ENCODE peak calls at places on chromosomes 16 and 17, in eight cellular contexts. W, F, I, N, B, K, U and J are unnamed samples. For H3K36me3 and H3K4me1, the result is how much of the 10 kb centered on the place peaks cover.

GRCh38 chr17:6756425-6757012 is 673 bp downstream of the XAF1 start:
- DNase-seq in W (no peak), I (peak), F (no peak), U (no peak), K (peak), N (no peak), B (no peak), J (no peak)

GRCh38 chr16:83899272-83899897 is 470 bp downstream of the MLYCD start:
- DNase-seq in I (peak), B (peak), W (no peak), N (peak), F (no peak), U (peak), K (peak), J (peak)

GRCh38 chr16:20866161-20866772 is 33.9 kb downstream of the DCUN1D3 start:
- DNase-seq in W (no peak), I (no peak), U (no peak), F (no peak), B (peak), K (no peak), N (peak), J (peak)

GRCh38 chr16:81530296-81530721 is 85.7 kb downstream of the CMIP start:
- DNase-seq in N (peak), K (no peak), W (peak), U (no peak), I (no peak), F (no peak), B (no peak), J (no peak)

GRCh38 chr17:5565808-5566207 is 18.5 kb downstream of the NLRP1 start:
- DNase-seq in N (no peak), W (no peak), B (no peak), I (no peak), U (no peak), K (no peak), F (no peak), J (no peak)

GRCh38 chr16:58114827-58115825 is 14.1 kb downstream of the CFAP20 start:
- DNase-seq in N (no peak), K (no peak), I (no peak), B (no peak), U (no peak), F (no peak), W (no peak), J (no peak)

GRCh38 chr17:81123052-81124048 is 42.0 kb upstream of the PVALEF start:
- DNase-seq in N (no peak), I (no peak), F (no peak), K (no peak), U (no peak), W (no peak), B (no peak), J (no peak)

GRCh38 chr16:15404792-15405191 is 9.2 kb downstream of the MPV17L start:
- DNase-seq in W (peak), F (no peak), I (no peak), N (no peak), B (no peak), U (no peak), K (peak), J (no peak)

GRCh38 chr16:67435758-67436164 is 4.8 kb downstream of the HSD11B2 start:
- DNase-seq in U (no peak), I (no peak), W (no peak), K (no peak), N (no peak), F (no peak), B (no peak), J (no peak)

GRCh38 chr16:67537270-67537635 is 8.6 kb downstream of the RIPOR1 start:
- DNase-seq in F (no peak), I (peak), B (peak), U (peak), W (no peak), K (peak), N (peak), J (no peak)

GRCh38 chr16:86846136-86846535 is 267.8 kb downstream of the FOXL1 start:
- DNase-seq in W (no peak), F (no peak), I (no peak), K (no peak), U (no peak), B (no peak), N (no peak), J (no peak)

GRCh38 chr17:74825003-74825627 is 34.6 kb downstream of the GRIN2C start:
- DNase-seq in W (no peak), U (no peak), F (no peak), N (no peak), I (no peak), B (no peak), K (no peak), J (no peak)

GRCh38 chr17:80948091-80948960 is 43.3 kb upstream of the CHMP6 start:
- DNase-seq in N (no peak), I (peak), B (no peak), K (no peak), W (no peak), F (no peak), U (no peak), J (no peak)

GRCh38 chr16:56623637-56624036 is 1.9 kb upstream of the MT1E start:
- DNase-seq in B (no peak), F (no peak), I (no peak), N (no peak), U (no peak), W (no peak), K (no peak), J (no peak)

GRCh38 chr17:66175892-66176291 is 16.0 kb downstream of the CEP112 start:
- DNase-seq in U (no peak), N (no peak), B (no peak), F (no peak), W (no peak), I (no peak), K (no peak), J (no peak)

GRCh38 chr17:62895650-62896301 is 70.3 kb upstream of the TANC2 start:
- DNase-seq in B (no peak), U (no peak), K (no peak), W (no peak), F (no peak), N (peak), I (no peak), J (no peak)

GRCh38 chr17:34117332-34117731 is 137.8 kb upstream of the CCL2 start:
- DNase-seq in I (no peak), N (no peak), U (no peak), B (no peak), K (no peak), F (no peak), W (no peak), J (no peak)

GRCh38 chr17:8966926-8967325 is 1.4 kb upstream of the PIK3R5 start:
- DNase-seq in I (no peak), W (no peak), U (no peak), F (no peak), K (no peak), N (no peak), B (no peak), J (no peak)

GRCh38 chr16:89522287-89522686 is 14.1 kb downstream of the SPG7 start:
- DNase-seq in K (no peak), I (no peak), U (no peak), F (no peak), B (no peak), W (no peak), N (no peak), J (no peak)

GRCh38 chr17:48123111-48123510 is 15.5 kb downstream of the SNX11 start:
- DNase-seq in B (no peak), F (no peak), N (no peak), W (no peak), K (no peak), I (no peak), U (peak), J (no peak)

GRCh38 chr16:67538666-67539101 is 10.1 kb downstream of the RIPOR1 start:
- DNase-seq in B (no peak), W (no peak), N (no peak), I (no peak), K (no peak), U (peak), F (no peak), J (no peak)

GRCh38 chr17:42193216-42194132 is 820 bp downstream of the GHDC start:
- DNase-seq in W (no peak), B (no peak), K (no peak), U (peak), F (no peak), N (no peak), I (peak), J (no peak)

GRCh38 chr16:83068686-83069085 is 441.9 kb downstream of the CDH13 start:
- DNase-seq in K (no peak), F (no peak), B (no peak), N (no peak), I (no peak), W (no peak), U (no peak), J (no peak)

GRCh38 chr17:7084058-7084457 is 4.0 kb upstream of the CLEC10A start:
- DNase-seq in I (no peak), N (no peak), U (no peak), B (no peak), W (no peak), K (no peak), F (no peak), J (no peak)

GRCh38 chr17:9839433-9839832 is 13.7 kb downstream of the GLP2R start:
- DNase-seq in W (no peak), N (no peak), I (no peak), B (no peak), F (no peak), K (no peak), U (peak), J (no peak)

GRCh38 chr16:28596840-28597691 is at the start of gene SULT1A2:
- DNase-seq in F (no peak), W (peak), B (peak), I (no peak), U (peak), K (no peak), N (peak), J (peak)

GRCh38 chr17:81348097-81349055 is 46.9 kb upstream of the BAHCC1 start:
- DNase-seq in B (no peak), N (peak), W (no peak), F (no peak), I (no peak), K (no peak), U (no peak), J (peak)

GRCh38 chr17:49928126-49928800 is 40.7 kb upstream of the DLX4 start:
- DNase-seq in N (no peak), B (no peak), K (no peak), W (no peak), I (peak), U (no peak), F (no peak), J (no peak)

GRCh38 chr17:49930880-49931279 is 38.1 kb upstream of the DLX4 start:
- DNase-seq in W (no peak), F (no peak), I (no peak), U (no peak), N (no peak), K (no peak), B (no peak), J (no peak)

GRCh38 chr17:49926886-49927285 is 42.1 kb upstream of the DLX4 start:
- DNase-seq in I (peak), W (no peak), K (no peak), F (no peak), B (no peak), U (no peak), N (no peak), J (peak)

GRCh38 chr17:49931416-49931815 is 37.6 kb upstream of the DLX4 start:
- DNase-seq in F (no peak), K (no peak), N (no peak), B (no peak), U (no peak), I (no peak), W (no peak), J (no peak)

GRCh38 chr17:49928826-49929475 is 40.0 kb upstream of the DLX4 start:
- DNase-seq in N (no peak), K (no peak), W (no peak), F (no peak), B (no peak), U (no peak), I (no peak), J (no peak)
- TF ChIP-seq CTCF in N (no peak), K (no peak), W (no peak), F (no peak), B (no peak), U (no peak), I (no peak), J (no peak)

DNA sequence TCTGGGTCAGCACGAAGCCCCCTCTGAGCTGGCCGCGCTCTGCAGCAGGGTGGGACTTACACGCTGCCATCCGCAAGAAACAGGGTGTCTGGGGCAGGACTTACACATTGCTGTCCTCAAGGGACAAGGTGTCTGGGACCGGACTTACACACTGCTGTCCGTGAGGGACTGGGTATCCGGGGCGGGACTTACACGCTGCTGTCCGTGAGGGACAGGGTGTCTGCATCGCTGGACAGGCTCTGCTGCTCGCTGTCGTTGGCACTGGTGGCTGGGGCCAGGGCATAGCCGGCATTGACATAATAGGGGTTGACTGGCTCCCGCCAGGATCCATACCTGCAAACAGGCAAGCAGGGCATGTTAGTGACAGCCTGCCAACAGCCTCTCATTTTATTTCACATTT is 31.4 kb downstream of the PDIA2 start:
- DNase-seq in K (no peak), I (no peak), U (no peak), F (no peak), N (no peak), B (no peak), W (no peak), J (no peak)
- H3K36me3 ChIP-seq in K (under half), I (half or more), U (under half), F (under half), N (under half), B (under half), W (under half), J (under half)

GRCh38 chr17:39629894-39630293 is 3.1 kb downstream of the PPP1R1B start:
- DNase-seq in U (no peak), N (no peak), B (no peak), F (no peak), K (no peak), I (no peak), W (no peak), J (no peak)
- H3K4me1 ChIP-seq in U (half or more), N (under half), B (under half), F (under half), K (under half), I (under half), W (under half), J (under half)

GRCh38 chr17:21058098-21058893 is 15.5 kb upstream of the USP22 start:
- DNase-seq in B (no peak), K (no peak), W (no peak), U (no peak), F (no peak), N (no peak), I (no peak), J (no peak)
- TF ChIP-seq CTCF in B (peak), K (no peak), W (no peak), U (no peak), F (no peak), N (no peak), I (no peak), J (no peak)

GRCh38 chr17:28911411-28912045 is 8.6 kb upstream of the DHRS13 start:
- DNase-seq in W (no peak), I (no peak), N (no peak), U (no peak), B (no peak), K (no peak), F (no peak), J (no peak)

GRCh38 chr17:28910534-28910933 is 7.7 kb upstream of the DHRS13 start:
- DNase-seq in N (no peak), K (no peak), U (no peak), W (no peak), B (no peak), F (no peak), I (no peak), J (no peak)

GRCh38 chr17:28912281-28912937 is 9.5 kb upstream of the DHRS13 start:
- DNase-seq in W (no peak), I (no peak), N (no peak), B (no peak), K (no peak), U (peak), F (no peak), J (no peak)

GRCh38 chr17:28916302-28916934 is 13.5 kb upstream of the DHRS13 start:
- DNase-seq in W (no peak), I (no peak), B (peak), N (peak), U (peak), F (no peak), K (no peak), J (no peak)

DNA sequence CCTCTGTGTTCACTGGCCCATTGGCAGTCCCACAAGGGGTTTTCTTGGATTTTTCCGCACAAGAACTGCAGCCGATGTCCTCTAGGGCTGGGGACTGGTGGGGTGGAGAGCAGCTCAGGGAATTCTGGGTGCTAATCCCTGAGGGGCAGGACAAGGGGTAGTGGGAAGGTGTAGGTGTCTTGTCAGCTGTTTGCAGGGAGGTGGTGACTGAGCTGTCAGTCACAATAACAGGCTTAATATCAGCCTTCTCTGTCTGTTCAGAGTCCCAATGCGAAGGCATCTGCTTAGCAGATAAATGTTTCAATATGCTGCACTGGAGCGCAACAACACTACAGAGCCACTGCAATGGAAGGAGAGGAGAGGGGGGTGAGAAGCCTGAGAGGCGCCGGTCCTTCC is 10.1 kb upstream of the DHRS13 start:
- DNase-seq in W (no peak), N (no peak), F (no peak), U (no peak), I (no peak), K (no peak), B (no peak), J (no peak)
- H3K36me3 ChIP-seq in W (under half), N (half or more), F (half or more), U (half or more), I (half or more), K (under half), B (half or more), J (half or more)

DNA sequence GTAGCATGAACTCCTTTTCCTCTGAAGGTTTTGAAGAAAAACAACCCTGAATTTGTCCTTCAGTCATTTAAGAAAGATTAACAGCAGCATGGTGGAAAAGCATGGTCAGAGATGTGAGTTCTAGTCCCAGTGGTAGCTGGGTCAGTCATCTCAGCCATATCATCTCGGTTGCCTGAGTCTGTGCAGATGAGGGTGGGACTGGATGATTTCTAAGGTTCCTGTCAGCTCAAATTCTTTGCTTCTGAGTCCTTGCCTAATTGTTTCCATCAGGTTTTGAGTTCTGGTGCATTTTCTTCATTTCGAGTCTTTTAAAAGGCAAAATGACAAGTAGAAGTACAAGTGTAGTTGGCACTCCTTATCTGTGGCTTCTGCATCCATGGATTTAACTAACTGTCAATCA is 63.9 kb downstream of the TNRC6C start:
- DNase-seq in U (no peak), W (no peak), I (no peak), F (no peak), B (no peak), K (no peak), N (no peak), J (no peak)
- H3K4me1 ChIP-seq in U (under half), W (under half), I (under half), F (under half), B (under half), K (under half), N (under half), J (under half)

DNA sequence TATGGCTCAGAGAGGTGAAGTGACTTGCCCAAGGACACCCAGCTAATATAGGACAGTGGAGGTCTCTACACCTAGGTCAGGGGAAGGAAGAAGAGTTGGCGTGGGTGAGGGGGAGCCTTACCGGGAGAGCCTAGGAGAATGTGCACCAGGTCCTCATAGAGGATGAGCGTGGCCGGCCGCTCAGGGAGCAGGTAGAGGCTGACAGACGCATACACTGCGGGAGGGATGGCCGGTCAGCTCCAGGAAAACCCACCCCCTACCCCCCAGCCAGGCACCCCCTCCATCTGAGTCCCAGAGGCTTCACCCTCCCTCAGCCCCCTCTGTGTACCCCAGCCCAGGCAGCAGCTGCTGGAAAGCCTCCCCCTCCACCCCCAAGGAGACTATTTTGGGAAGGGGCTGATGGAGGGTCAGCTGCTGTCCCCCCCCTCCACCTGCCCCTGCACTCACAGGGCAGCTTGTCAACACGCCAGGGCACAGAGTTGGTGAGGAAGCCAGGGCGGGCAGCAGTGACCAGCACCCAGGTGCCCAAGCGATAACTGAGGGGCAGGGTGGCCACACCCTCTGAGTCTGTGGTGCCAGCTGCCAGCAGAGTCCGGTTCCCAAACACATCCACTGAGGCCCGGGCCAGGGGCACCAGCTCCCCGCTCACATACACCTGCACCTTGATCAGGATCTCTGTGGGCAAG is 4.1 kb downstream of the FAM171A2 start:
- DNase-seq in B (no peak), U (no peak), W (no peak), I (no peak), N (no peak), F (no peak), K (no peak), J (no peak)
- TF ChIP-seq CTCF in B (no peak), U (no peak), W (no peak), I (no peak), N (no peak), F (no peak), K (no peak), J (no peak)